ENCODE peak calls at places on chromosomes 16 and 17, in six cellular contexts. W is spleen, O is SK-N-SH, P is H1, L is Panc1, T is endothelial cell of umbilical vein. U is an unnamed sample. For H3K9me3, the result is how much of the 10 kb centered on the place peaks cover.

GRCh38 chr17:78725448-78726021 is 56.5 kb downstream of the CYTH1 start:
- DNase-seq in W (no peak), O (no peak), P (no peak), L (no peak), T (no peak), U (no peak)

GRCh38 chr17:34579979-34580684 is 750 bp downstream of the TMEM132E start:
- DNase-seq in W (no peak), O (peak), P (no peak), L (no peak), T (peak), U (no peak)

GRCh38 chr17:48045270-48046001 is 2.7 kb upstream of the NFE2L1 start:
- DNase-seq in W (peak), O (no peak), P (no peak), L (no peak), T (no peak), U (no peak)

GRCh38 chr17:45052052-45052772 is 780 bp upstream of the DCAKD start:
- DNase-seq in W (peak), O (peak), P (no peak), L (no peak), T (peak), U (peak)

GRCh38 chr17:75442168-75443103 is 14.0 kb upstream of the TMEM94 start:
- DNase-seq in W (no peak), O (no peak), P (no peak), L (no peak), T (no peak), U (no peak)

GRCh38 chr16:89357460-89357859 is 132.9 kb downstream of the ANKRD11 start:
- DNase-seq in W (peak), O (peak), P (no peak), L (no peak), T (no peak), U (no peak)

GRCh38 chr17:78888911-78889496 is 14.0 kb downstream of the CEP295NL start:
- DNase-seq in W (no peak), O (no peak), P (no peak), L (no peak), T (no peak), U (no peak)

GRCh38 chr17:78316867-78317816 is 42.7 kb downstream of the SOCS3 start:
- DNase-seq in W (no peak), O (peak), P (peak), L (no peak), T (no peak), U (no peak)

GRCh38 chr17:2731807-2732206 is 17.6 kb downstream of the CCDC92B start:
- DNase-seq in W (no peak), O (no peak), P (no peak), L (no peak), T (no peak), U (no peak)

GRCh38 chr17:75650874-75651273 is 16.1 kb downstream of the RECQL5 start:
- DNase-seq in W (no peak), O (no peak), P (no peak), L (no peak), T (no peak), U (no peak)

GRCh38 chr16:28292731-28293588 is 635 bp downstream of the SBK1 start:
- DNase-seq in W (peak), O (peak), P (no peak), L (no peak), T (no peak), U (peak)

GRCh38 chr17:72386619-72387237 is 265.9 kb downstream of the SOX9 start:
- DNase-seq in W (no peak), O (no peak), P (no peak), L (no peak), T (no peak), U (no peak)

GRCh38 chr16:83928341-83929055 is 24.5 kb upstream of the OSGIN1 start:
- DNase-seq in W (no peak), O (no peak), P (no peak), L (no peak), T (no peak), U (no peak)

GRCh38 chr16:19882641-19883040 is 2.0 kb downstream of the GPRC5B start:
- DNase-seq in W (no peak), O (no peak), P (no peak), L (no peak), T (no peak), U (no peak)
- TF ChIP-seq POLR2AphosphoS5 in W (no peak), O (no peak), P (no peak), L (no peak), T (no peak), U (no peak)

DNA sequence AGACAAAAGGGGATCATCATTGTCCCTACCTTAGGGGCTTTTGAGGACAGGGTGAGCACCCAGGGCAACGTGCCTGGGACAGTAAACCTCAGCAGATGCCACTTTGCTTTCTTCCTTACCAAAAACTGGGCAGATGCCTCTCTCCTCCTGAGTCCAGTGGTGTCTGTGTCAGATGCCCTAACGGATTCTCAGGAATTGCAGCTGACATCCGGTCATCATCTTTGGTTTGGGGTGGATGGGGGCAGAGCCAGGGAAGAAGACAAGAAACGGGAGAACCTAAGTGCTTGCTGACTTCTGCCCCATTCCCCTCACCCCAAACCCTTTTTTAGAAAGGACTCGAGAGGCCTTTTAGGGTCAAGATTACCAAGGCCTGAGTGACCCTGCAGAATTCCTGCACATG is 187.5 kb downstream of the MSI2 start:
- DNase-seq in W (no peak), O (no peak), P (no peak), L (no peak), T (no peak), U (no peak)
- H3K27ac ChIP-seq in W (peak), O (no peak), P (no peak), L (no peak), T (no peak), U (no peak)

GRCh38 chr16:73142995-73143394 is 95.1 kb upstream of the ZFHX3 start:
- DNase-seq in W (no peak), O (no peak), P (no peak), L (no peak), T (no peak), U (no peak)
- H3K9me3 ChIP-seq in W (under half), O (under half), P (under half), L (under half), T (under half), U (under half)

GRCh38 chr17:81117672-81118198 is 47.6 kb upstream of the PVALEF start:
- DNase-seq in W (no peak), O (no peak), P (no peak), L (no peak), T (no peak), U (no peak)
- TF ChIP-seq POLR2AphosphoS5 in W (peak), O (no peak), P (no peak), L (no peak), T (no peak), U (no peak)

GRCh38 chr17:79987187-79987889 is 48.3 kb downstream of the TBC1D16 start:
- DNase-seq in W (peak), O (no peak), P (no peak), L (no peak), T (no peak), U (no peak)
- H3K27ac ChIP-seq in W (peak), O (no peak), P (no peak), L (peak), T (peak), U (no peak)

DNA sequence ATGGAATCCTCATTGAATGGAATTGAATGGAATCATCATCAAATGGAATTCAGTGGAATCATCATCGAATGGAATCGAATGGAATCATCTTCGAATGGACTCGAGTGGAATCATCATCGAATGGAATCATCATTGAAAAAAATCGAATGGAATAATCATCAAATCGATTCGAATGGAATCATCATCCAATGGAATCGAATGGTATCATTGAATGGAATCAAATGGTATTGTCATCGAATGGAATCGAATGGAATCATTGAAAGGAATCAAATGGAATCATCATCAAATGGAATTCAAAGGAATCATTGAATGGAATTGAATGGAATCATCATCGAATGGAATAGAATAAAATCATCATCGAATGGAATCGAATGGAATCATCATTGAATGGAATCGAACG is 619.3 kb downstream of the TP53TG3F start:
- DNase-seq in W (no peak), O (no peak), P (no peak), L (no peak), T (peak), U (no peak)
- H3K9me3 ChIP-seq in W (half or more), O (under half), P (half or more), L (under half), T (under half), U (under half)

DNA sequence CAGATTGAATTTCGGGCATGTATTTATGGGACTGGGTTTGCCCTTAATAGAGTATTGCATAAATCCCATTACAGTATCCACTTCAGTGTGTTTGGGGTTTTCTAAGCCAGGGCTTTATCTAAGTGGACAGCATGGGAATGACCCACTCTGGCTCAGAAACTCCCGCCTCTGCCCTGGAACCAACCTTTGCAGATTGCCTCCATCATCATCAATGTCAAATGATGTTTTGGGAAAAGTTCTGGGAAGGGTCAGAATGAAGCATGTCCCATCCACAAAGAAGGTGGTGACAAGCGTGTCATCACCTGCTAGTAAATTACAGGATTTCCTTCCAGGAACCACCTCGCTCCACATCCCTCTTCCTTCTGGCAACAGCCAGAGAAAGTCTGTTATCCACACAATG is 36.8 kb downstream of the XYLT1 start:
- DNase-seq in W (no peak), O (no peak), P (no peak), L (no peak), T (no peak), U (no peak)
- TF ChIP-seq POLR2AphosphoS5 in W (no peak), O (no peak), P (no peak), L (no peak), T (no peak), U (peak)